ENCODE peak calls at places on chromosomes 16 and 17, in ten cellular contexts. G, C, I, V, X, S, M, Q, L and W are unnamed samples.

GRCh38 chr17:67469208-67469980 is 92.3 kb downstream of the PITPNC1 start:
- DNase-seq in G (peak), C (no peak), I (no peak), V (no peak), X (no peak), S (no peak), M (peak), Q (no peak), L (peak), W (no peak)

GRCh38 chr17:50458290-50458689 is 10.4 kb downstream of the CHAD start:
- DNase-seq in G (no peak), C (no peak), I (no peak), V (no peak), X (no peak), S (no peak), M (no peak), Q (no peak), L (no peak), W (no peak)

GRCh38 chr17:8016632-8017424 is 14.4 kb downstream of the GUCY2D start:
- DNase-seq in G (no peak), C (peak), I (peak), V (peak), X (peak), S (no peak), M (peak), Q (no peak), L (peak), W (peak)

GRCh38 chr16:24846548-24847357 is 990 bp downstream of the SLC5A11 start:
- DNase-seq in G (no peak), C (no peak), I (no peak), V (no peak), X (no peak), S (no peak), M (no peak), Q (no peak), L (no peak), W (no peak)

GRCh38 chr17:44108440-44109311 is 14.8 kb downstream of the HDAC5 start:
- DNase-seq in G (no peak), C (peak), I (peak), V (no peak), X (no peak), S (peak), M (peak), Q (no peak), L (no peak), W (peak)

GRCh38 chr17:57419940-57420522 is 163.7 kb downstream of the MSI2 start:
- DNase-seq in G (no peak), C (no peak), I (no peak), V (peak), X (no peak), S (no peak), M (no peak), Q (no peak), L (no peak), W (no peak)

GRCh38 chr16:19810817-19811731 is 73.6 kb downstream of the GPRC5B start:
- DNase-seq in G (no peak), C (no peak), I (no peak), V (no peak), X (peak), S (peak), M (peak), Q (no peak), L (no peak), W (no peak)

GRCh38 chr16:86016201-86016965 is 117.4 kb downstream of the IRF8 start:
- DNase-seq in G (peak), C (peak), I (no peak), V (peak), X (peak), S (peak), M (peak), Q (no peak), L (peak), W (peak)

GRCh38 chr17:82232876-82233785 is 4.3 kb downstream of the SLC16A3 start:
- DNase-seq in G (no peak), C (no peak), I (no peak), V (no peak), X (no peak), S (no peak), M (no peak), Q (no peak), L (no peak), W (no peak)

GRCh38 chr17:27216836-27217235 is 77.1 kb upstream of the WSB1 start:
- DNase-seq in G (no peak), C (no peak), I (no peak), V (no peak), X (no peak), S (no peak), M (no peak), Q (no peak), L (no peak), W (no peak)

GRCh38 chr17:41298458-41299135 is 4.1 kb downstream of the KRTAP29-1 start:
- DNase-seq in G (no peak), C (no peak), I (no peak), V (no peak), X (no peak), S (no peak), M (no peak), Q (no peak), L (no peak), W (no peak)

GRCh38 chr17:48162946-48163506 is 55.5 kb downstream of the SNX11 start:
- DNase-seq in G (no peak), C (no peak), I (peak), V (peak), X (peak), S (no peak), M (peak), Q (no peak), L (no peak), W (peak)

GRCh38 chr16:23284584-23284983 is 17.5 kb upstream of the SCNN1B start:
- DNase-seq in G (no peak), C (no peak), I (no peak), V (no peak), X (no peak), S (no peak), M (no peak), Q (no peak), L (no peak), W (no peak)

GRCh38 chr17:77191266-77191665 is 50.5 kb downstream of the SEC14L1 start:
- DNase-seq in G (no peak), C (no peak), I (no peak), V (no peak), X (no peak), S (no peak), M (no peak), Q (no peak), L (no peak), W (no peak)

GRCh38 chr17:80236911-80237310 is 16.7 kb downstream of the SLC26A11 start:
- DNase-seq in G (no peak), C (no peak), I (no peak), V (no peak), X (no peak), S (no peak), M (no peak), Q (no peak), L (no peak), W (no peak)

GRCh38 chr17:4808378-4808767 is 1.4 kb downstream of the PLD2 start:
- DNase-seq in G (no peak), C (peak), I (peak), V (no peak), X (no peak), S (no peak), M (no peak), Q (no peak), L (no peak), W (peak)

GRCh38 chr17:79104898-79105600 is 30.4 kb downstream of the ENGASE start:
- DNase-seq in G (no peak), C (no peak), I (no peak), V (no peak), X (no peak), S (no peak), M (no peak), Q (no peak), L (no peak), W (no peak)

GRCh38 chr17:9668532-9668931 is 23.2 kb downstream of the USP43 start:
- DNase-seq in G (no peak), C (no peak), I (no peak), V (no peak), X (no peak), S (no peak), M (no peak), Q (no peak), L (no peak), W (no peak)

GRCh38 chr16:85133290-85133599 is 21.0 kb upstream of the CIBAR2 start:
- DNase-seq in G (no peak), C (no peak), I (no peak), V (no peak), X (no peak), S (no peak), M (no peak), Q (no peak), L (no peak), W (no peak)

GRCh38 chr16:86424413-86424812 is 85.9 kb upstream of the FOXF1 start:
- DNase-seq in G (no peak), C (no peak), I (no peak), V (no peak), X (no peak), S (no peak), M (no peak), Q (no peak), L (no peak), W (no peak)

GRCh38 chr17:67247416-67247900 is 2.5 kb upstream of the HELZ start:
- DNase-seq in G (peak), C (no peak), I (no peak), V (no peak), X (no peak), S (no peak), M (no peak), Q (no peak), L (no peak), W (no peak)

GRCh38 chr16:3655030-3655790 is 719 bp downstream of the DNASE1 start:
- DNase-seq in G (no peak), C (no peak), I (no peak), V (no peak), X (no peak), S (no peak), M (no peak), Q (no peak), L (no peak), W (no peak)

GRCh38 chr17:55433629-55434422 is 12.2 kb upstream of the MMD start:
- DNase-seq in G (no peak), C (no peak), I (peak), V (no peak), X (peak), S (peak), M (peak), Q (no peak), L (no peak), W (peak)

GRCh38 chr16:85201566-85201965 is 89.3 kb upstream of the CIBAR2 start:
- DNase-seq in G (no peak), C (no peak), I (no peak), V (no peak), X (no peak), S (no peak), M (no peak), Q (no peak), L (no peak), W (no peak)

GRCh38 chr17:28471127-28471453 is 2.4 kb upstream of the SLC13A2 start:
- DNase-seq in G (no peak), C (no peak), I (no peak), V (no peak), X (no peak), S (no peak), M (no peak), Q (no peak), L (no peak), W (no peak)

GRCh38 chr17:40960144-40960543 is 6.6 kb downstream of the KRT39 start:
- DNase-seq in G (no peak), C (no peak), I (no peak), V (no peak), X (no peak), S (no peak), M (peak), Q (no peak), L (no peak), W (no peak)

GRCh38 chr17:72974605-72975232 is 117.8 kb downstream of the SLC39A11 start:
- DNase-seq in G (no peak), C (no peak), I (no peak), V (no peak), X (no peak), S (peak), M (no peak), Q (no peak), L (no peak), W (no peak)

GRCh38 chr16:4860727-4861342 is 13.6 kb downstream of the UBN1 start:
- DNase-seq in G (no peak), C (no peak), I (no peak), V (no peak), X (no peak), S (no peak), M (no peak), Q (no peak), L (no peak), W (no peak)

GRCh38 chr16:84228321-84228838 is 11.4 kb downstream of the KCNG4 start:
- DNase-seq in G (no peak), C (peak), I (no peak), V (no peak), X (peak), S (peak), M (peak), Q (peak), L (no peak), W (peak)

GRCh38 chr16:18983565-18984424 is at the start of gene TMC7:
- DNase-seq in G (peak), C (peak), I (peak), V (peak), X (peak), S (peak), M (peak), Q (peak), L (peak), W (peak)

GRCh38 chr17:82812058-82812457 is 27.8 kb downstream of the ZNF750 start:
- DNase-seq in G (no peak), C (no peak), I (no peak), V (no peak), X (no peak), S (no peak), M (no peak), Q (no peak), L (no peak), W (no peak)

GRCh38 chr17:68778726-68779125 is 176.5 kb downstream of the ABCA8 start:
- DNase-seq in G (no peak), C (no peak), I (no peak), V (no peak), X (no peak), S (no peak), M (no peak), Q (no peak), L (no peak), W (no peak)

GRCh38 chr17:17125136-17126084 is 80.7 kb downstream of the PLD6 start:
- DNase-seq in G (no peak), C (no peak), I (no peak), V (no peak), X (no peak), S (no peak), M (no peak), Q (no peak), L (no peak), W (no peak)